ENCODE peak calls at places on chromosomes 5 and 9, in four cellular contexts. W is neuronal stem cell, V is EH, X is WERI-Rb-1. N is an unnamed sample.

GRCh38 chr5:646396-647201 is 34.5 kb downstream of the CEP72 start:
- DNase-seq in X (no peak), V (no peak), W (no peak), N (no peak)

GRCh38 chr5:143200781-143201398 is 202.6 kb downstream of the NR3C1 start:
- DNase-seq in W (no peak), V (peak), X (no peak), N (no peak)

GRCh38 chr5:101663543-101663942 is 632.5 kb downstream of the SLCO4C1 start:
- DNase-seq in V (no peak), X (no peak), W (no peak), N (no peak)

GRCh38 chr5:135026645-135027317 is 7.2 kb downstream of the PITX1 start:
- DNase-seq in W (no peak), X (no peak), V (no peak), N (no peak)

GRCh38 chr9:3939820-3940219 is 360.0 kb downstream of the GLIS3 start:
- DNase-seq in V (no peak), W (no peak), X (no peak), N (no peak)

GRCh38 chr9:116737137-116737546 is 50.0 kb downstream of the TRIM32 start:
- DNase-seq in W (peak), V (peak), X (peak), N (peak)

GRCh38 chr5:80591352-80591751 is 21.3 kb upstream of the ANKRD34B start:
- DNase-seq in X (no peak), V (no peak), W (no peak), N (no peak)

GRCh38 chr9:122551371-122551770 is 1.5 kb upstream of the OR1N2 start:
- DNase-seq in V (no peak), X (peak), W (no peak), N (no peak)

GRCh38 chr5:151085517-151086031 is 4.7 kb upstream of the TNIP1 start:
- DNase-seq in V (no peak), X (no peak), W (no peak), N (no peak)

GRCh38 chr5:112142769-112143270 is 276.3 kb downstream of the EPB41L4A start:
- DNase-seq in V (peak), X (no peak), W (no peak), N (no peak)

GRCh38 chr5:167797933-167798332 is 493.5 kb upstream of the WWC1 start:
- DNase-seq in V (no peak), W (no peak), X (no peak), N (no peak)

GRCh38 chr9:72384710-72385475 is 19.9 kb upstream of the ZFAND5 start:
- DNase-seq in X (no peak), V (no peak), W (no peak), N (no peak)

GRCh38 chr9:99054581-99054980 is 50.3 kb upstream of the TGFBR1 start:
- DNase-seq in V (peak), X (no peak), W (no peak), N (no peak)

GRCh38 chr9:129198737-129199435 is 20.8 kb upstream of the IER5L start:
- DNase-seq in V (no peak), W (no peak), X (no peak), N (no peak)

GRCh38 chr5:10583663-10584572 is 20.0 kb downstream of the ANKRD33B start:
- DNase-seq in V (no peak), X (peak), W (no peak), N (no peak)

GRCh38 chr5:146213210-146213838 is 9.9 kb downstream of the RBM27 start:
- DNase-seq in W (no peak), V (no peak), X (no peak), N (peak)

GRCh38 chr9:134469041-134469875 is 143.0 kb downstream of the RXRA start:
- DNase-seq in V (peak), W (no peak), X (no peak), N (no peak)

GRCh38 chr5:39209924-39210323 is 9.4 kb downstream of the FYB1 start:
- DNase-seq in W (no peak), X (no peak), V (no peak), N (no peak)

GRCh38 chr5:179324760-179325295 is 20.4 kb downstream of the ADAMTS2 start:
- DNase-seq in W (no peak), V (no peak), X (no peak), N (no peak)

GRCh38 chr5:16690243-16690839 is 73.5 kb upstream of the RETREG1 start:
- DNase-seq in V (peak), W (peak), X (peak), N (no peak)

GRCh38 chr9:99393993-99394392 is 171.9 kb downstream of the SEC61B start:
- DNase-seq in W (no peak), V (no peak), X (peak), N (no peak)

GRCh38 chr5:14959443-14960119 is 88.0 kb upstream of the ANKH start:
- DNase-seq in W (no peak), X (no peak), V (no peak), N (no peak)

GRCh38 chr5:119879446-119879845 is 250.1 kb downstream of the FAM170A start:
- DNase-seq in X (no peak), V (no peak), W (no peak), N (no peak)

GRCh38 chr9:17484906-17485305 is 94.0 kb upstream of the SH3GL2 start:
- DNase-seq in V (peak), X (no peak), W (no peak), N (no peak)

N was measured in smooth muscle cell of the brain vasculature.